ENCODE peak calls at places on chromosomes 12 and 14, in eight cellular contexts. One of them, this sample, is unnamed.

GRCh38 chr12:89350260-89350659 is 2.0 kb downstream of the DUSP6 start:
- DNase-seq in lower leg skin: no peak
- DNase-seq in cardiac muscle cell: no peak
- DNase-seq in AG10803: no peak
- DNase-seq in neural crest cell: no peak
- DNase-seq in endothelial cell: no peak
- DNase-seq in activated B cell treated with CpG ODN at 0.5 μM for 24 hours: no peak
- DNase-seq in lung: no peak
- DNase-seq in this sample: peak

GRCh38 chr14:22836301-22837058 is at the start of gene MMP14:
- DNase-seq in lower leg skin: peak
- DNase-seq in activated B cell treated with CpG ODN at 0.5 μM for 24 hours: no peak
- DNase-seq in AG10803: peak
- DNase-seq in cardiac muscle cell: peak
- DNase-seq in lung: peak
- DNase-seq in neural crest cell: peak
- DNase-seq in endothelial cell: peak
- DNase-seq in this sample: peak

GRCh38 chr12:79988368-79988767 is 53.5 kb upstream of the PPP1R12A start:
- DNase-seq in neural crest cell: no peak
- DNase-seq in activated B cell treated with CpG ODN at 0.5 μM for 24 hours: no peak
- DNase-seq in cardiac muscle cell: peak
- DNase-seq in AG10803: peak
- DNase-seq in lung: no peak
- DNase-seq in endothelial cell: no peak
- DNase-seq in lower leg skin: no peak
- DNase-seq in this sample: no peak

GRCh38 chr12:56878010-56878339 is 56.2 kb downstream of the SDR9C7 start:
- DNase-seq in cardiac muscle cell: peak
- DNase-seq in neural crest cell: no peak
- DNase-seq in activated B cell treated with CpG ODN at 0.5 μM for 24 hours: no peak
- DNase-seq in endothelial cell: no peak
- DNase-seq in lung: no peak
- DNase-seq in lower leg skin: no peak
- DNase-seq in AG10803: peak
- DNase-seq in this sample: peak

GRCh38 chr14:92507174-92507768 is 6.3 kb upstream of the RIN3 start:
- DNase-seq in neural crest cell: no peak
- DNase-seq in AG10803: no peak
- DNase-seq in lung: peak
- DNase-seq in cardiac muscle cell: no peak
- DNase-seq in activated B cell treated with CpG ODN at 0.5 μM for 24 hours: peak
- DNase-seq in endothelial cell: no peak
- DNase-seq in lower leg skin: no peak
- DNase-seq in this sample: peak

GRCh38 chr12:124411291-124411878 is 116.5 kb downstream of the RFLNA start:
- DNase-seq in lung: no peak
- DNase-seq in neural crest cell: no peak
- DNase-seq in endothelial cell: no peak
- DNase-seq in activated B cell treated with CpG ODN at 0.5 μM for 24 hours: no peak
- DNase-seq in AG10803: peak
- DNase-seq in cardiac muscle cell: peak
- DNase-seq in lower leg skin: peak
- DNase-seq in this sample: peak

GRCh38 chr12:5258498-5258897 is 173.4 kb upstream of the NTF3 start:
- DNase-seq in activated B cell treated with CpG ODN at 0.5 μM for 24 hours: no peak
- DNase-seq in AG10803: peak
- DNase-seq in lower leg skin: peak
- DNase-seq in neural crest cell: no peak
- DNase-seq in lung: no peak
- DNase-seq in endothelial cell: no peak
- DNase-seq in cardiac muscle cell: peak
- DNase-seq in this sample: no peak

GRCh38 chr14:36684946-36685345 is 23.3 kb downstream of the PAX9 start:
- DNase-seq in cardiac muscle cell: no peak
- DNase-seq in lung: no peak
- DNase-seq in endothelial cell: no peak
- DNase-seq in AG10803: no peak
- DNase-seq in neural crest cell: no peak
- DNase-seq in lower leg skin: no peak
- DNase-seq in activated B cell treated with CpG ODN at 0.5 μM for 24 hours: no peak
- DNase-seq in this sample: no peak

GRCh38 chr12:9106067-9106466 is 9.7 kb downstream of the A2M start:
- DNase-seq in lung: no peak
- DNase-seq in neural crest cell: no peak
- DNase-seq in AG10803: no peak
- DNase-seq in lower leg skin: no peak
- DNase-seq in endothelial cell: no peak
- DNase-seq in activated B cell treated with CpG ODN at 0.5 μM for 24 hours: no peak
- DNase-seq in cardiac muscle cell: no peak
- DNase-seq in this sample: no peak

GRCh38 chr12:101823891-101824290 is 6.9 kb downstream of the GNPTAB start:
- DNase-seq in activated B cell treated with CpG ODN at 0.5 μM for 24 hours: no peak
- DNase-seq in neural crest cell: peak
- DNase-seq in endothelial cell: peak
- DNase-seq in cardiac muscle cell: peak
- DNase-seq in lower leg skin: peak
- DNase-seq in AG10803: peak
- DNase-seq in lung: peak
- DNase-seq in this sample: peak

GRCh38 chr12:2354151-2354991 is 301.6 kb downstream of the CACNA1C start:
- DNase-seq in lower leg skin: no peak
- DNase-seq in activated B cell treated with CpG ODN at 0.5 μM for 24 hours: no peak
- DNase-seq in neural crest cell: no peak
- DNase-seq in endothelial cell: no peak
- DNase-seq in AG10803: no peak
- DNase-seq in cardiac muscle cell: no peak
- DNase-seq in lung: no peak
- DNase-seq in this sample: no peak

GRCh38 chr14:93002851-93003298 is 79.9 kb downstream of the CHGA start:
- DNase-seq in lower leg skin: no peak
- DNase-seq in endothelial cell: no peak
- DNase-seq in neural crest cell: no peak
- DNase-seq in cardiac muscle cell: peak
- DNase-seq in lung: no peak
- DNase-seq in activated B cell treated with CpG ODN at 0.5 μM for 24 hours: no peak
- DNase-seq in AG10803: no peak
- DNase-seq in this sample: no peak

GRCh38 chr12:107223816-107224215 is 130.5 kb upstream of the CRY1 start:
- DNase-seq in neural crest cell: no peak
- DNase-seq in activated B cell treated with CpG ODN at 0.5 μM for 24 hours: no peak
- DNase-seq in lung: no peak
- DNase-seq in endothelial cell: no peak
- DNase-seq in cardiac muscle cell: no peak
- DNase-seq in AG10803: peak
- DNase-seq in lower leg skin: no peak
- DNase-seq in this sample: no peak

GRCh38 chr12:112176321-112177010 is 51.1 kb downstream of the TRAFD1 start:
- DNase-seq in lower leg skin: no peak
- DNase-seq in neural crest cell: no peak
- DNase-seq in cardiac muscle cell: no peak
- DNase-seq in endothelial cell: no peak
- DNase-seq in lung: no peak
- DNase-seq in AG10803: no peak
- DNase-seq in activated B cell treated with CpG ODN at 0.5 μM for 24 hours: no peak
- DNase-seq in this sample: no peak

GRCh38 chr12:117144599-117144998 is 45.4 kb upstream of the TESC start:
- DNase-seq in activated B cell treated with CpG ODN at 0.5 μM for 24 hours: no peak
- DNase-seq in cardiac muscle cell: no peak
- DNase-seq in lung: no peak
- DNase-seq in AG10803: no peak
- DNase-seq in endothelial cell: no peak
- DNase-seq in lower leg skin: no peak
- DNase-seq in neural crest cell: no peak
- DNase-seq in this sample: no peak

GRCh38 chr12:11014234-11014633 is 8.2 kb downstream of the TAS2R19 start:
- DNase-seq in lower leg skin: no peak
- DNase-seq in lung: no peak
- DNase-seq in endothelial cell: no peak
- DNase-seq in activated B cell treated with CpG ODN at 0.5 μM for 24 hours: no peak
- DNase-seq in neural crest cell: no peak
- DNase-seq in cardiac muscle cell: no peak
- DNase-seq in AG10803: no peak
- DNase-seq in this sample: no peak

GRCh38 chr12:69501154-69501895 is 31.1 kb downstream of the FRS2 start:
- DNase-seq in lung: no peak
- DNase-seq in neural crest cell: no peak
- DNase-seq in AG10803: peak
- DNase-seq in lower leg skin: no peak
- DNase-seq in endothelial cell: no peak
- DNase-seq in activated B cell treated with CpG ODN at 0.5 μM for 24 hours: no peak
- DNase-seq in cardiac muscle cell: no peak
- DNase-seq in this sample: peak

GRCh38 chr14:72559227-72559626 is 334.7 kb downstream of the DPF3 start:
- DNase-seq in AG10803: peak
- DNase-seq in cardiac muscle cell: no peak
- DNase-seq in lower leg skin: no peak
- DNase-seq in lung: no peak
- DNase-seq in activated B cell treated with CpG ODN at 0.5 μM for 24 hours: no peak
- DNase-seq in endothelial cell: no peak
- DNase-seq in neural crest cell: no peak
- DNase-seq in this sample: peak

GRCh38 chr14:56367416-56367815 is 212.2 kb upstream of the TMEM260 start:
- DNase-seq in lung: no peak
- DNase-seq in AG10803: no peak
- DNase-seq in endothelial cell: no peak
- DNase-seq in cardiac muscle cell: no peak
- DNase-seq in neural crest cell: no peak
- DNase-seq in lower leg skin: no peak
- DNase-seq in activated B cell treated with CpG ODN at 0.5 μM for 24 hours: no peak
- DNase-seq in this sample: no peak

DNA sequence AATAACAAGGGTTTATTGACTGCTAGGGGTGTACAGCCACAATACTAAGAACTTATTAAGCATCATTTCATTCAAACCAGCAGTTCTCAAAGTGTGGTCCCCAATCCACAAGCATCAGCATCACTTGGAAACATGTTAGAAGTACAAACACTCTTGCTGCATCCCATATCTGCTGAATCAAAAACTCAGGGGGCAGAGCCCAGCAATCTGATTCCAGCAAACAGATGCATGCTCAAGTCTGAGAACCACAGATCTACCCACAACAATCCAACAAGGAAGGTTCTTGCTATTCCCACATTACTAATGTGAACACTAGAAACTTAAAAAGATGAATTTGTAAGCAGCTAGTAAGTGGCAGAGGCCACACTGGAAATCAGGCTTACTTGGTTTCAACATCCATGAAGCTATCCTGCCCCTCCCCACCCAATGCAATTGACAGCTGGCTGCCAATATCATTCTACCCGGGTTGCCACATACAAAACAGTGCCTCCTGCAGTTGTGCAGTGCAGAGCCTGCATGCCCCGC is 6.2 kb downstream of the KRT77 start:
- DNase-seq in lung: no peak
- DNase-seq in AG10803: no peak
- DNase-seq in lower leg skin: no peak
- DNase-seq in activated B cell treated with CpG ODN at 0.5 μM for 24 hours: no peak
- DNase-seq in neural crest cell: no peak
- DNase-seq in cardiac muscle cell: no peak
- DNase-seq in endothelial cell: no peak
- DNase-seq in this sample: no peak
- TF ChIP-seq CTCF in lung: no peak
- TF ChIP-seq CTCF in AG10803: no peak
- TF ChIP-seq CTCF in lower leg skin: no peak
- TF ChIP-seq CTCF in activated B cell treated with CpG ODN at 0.5 μM for 24 hours: no peak
- TF ChIP-seq CTCF in neural crest cell: no peak
- TF ChIP-seq CTCF in cardiac muscle cell: no peak
- TF ChIP-seq CTCF in endothelial cell: no peak
- TF ChIP-seq CTCF in this sample: no peak

GRCh38 chr12:31011746-31012567 is 61.7 kb upstream of the DDX11 start:
- DNase-seq in neural crest cell: no peak
- DNase-seq in lung: no peak
- DNase-seq in endothelial cell: no peak
- DNase-seq in lower leg skin: no peak
- DNase-seq in cardiac muscle cell: no peak
- DNase-seq in AG10803: no peak
- DNase-seq in activated B cell treated with CpG ODN at 0.5 μM for 24 hours: no peak
- DNase-seq in this sample: no peak
- TF ChIP-seq CTCF in neural crest cell: peak
- TF ChIP-seq CTCF in lung: no peak
- TF ChIP-seq CTCF in endothelial cell: no peak
- TF ChIP-seq CTCF in lower leg skin: no peak
- TF ChIP-seq CTCF in cardiac muscle cell: peak
- TF ChIP-seq CTCF in AG10803: peak
- TF ChIP-seq CTCF in activated B cell treated with CpG ODN at 0.5 μM for 24 hours: no peak
- TF ChIP-seq CTCF in this sample: no peak

DNA sequence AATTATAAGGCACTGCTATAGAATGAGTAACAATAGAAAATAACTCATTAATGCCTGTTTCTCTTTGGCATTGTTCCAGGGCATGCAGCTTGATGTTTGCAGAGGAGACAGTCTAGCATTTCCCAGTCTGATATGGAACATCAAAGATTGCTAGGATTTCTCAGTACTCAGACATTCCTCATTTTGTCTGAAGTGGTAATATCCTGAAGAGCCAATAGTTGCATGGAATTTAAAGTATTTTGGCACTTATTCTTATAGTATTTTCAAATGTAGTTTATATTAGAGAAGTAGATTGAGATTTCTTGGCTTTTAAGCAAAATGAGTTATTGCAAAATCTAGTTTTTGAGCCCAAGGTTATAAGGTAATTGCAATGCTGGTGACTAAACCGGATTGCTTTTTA is 337.4 kb upstream of the E2F7 start:
- DNase-seq in endothelial cell: no peak
- DNase-seq in lung: no peak
- DNase-seq in cardiac muscle cell: peak
- DNase-seq in lower leg skin: no peak
- DNase-seq in neural crest cell: no peak
- DNase-seq in AG10803: peak
- DNase-seq in activated B cell treated with CpG ODN at 0.5 μM for 24 hours: no peak
- DNase-seq in this sample: peak
- TF ChIP-seq CTCF in endothelial cell: no peak
- TF ChIP-seq CTCF in lung: no peak
- TF ChIP-seq CTCF in cardiac muscle cell: no peak
- TF ChIP-seq CTCF in lower leg skin: no peak
- TF ChIP-seq CTCF in neural crest cell: no peak
- TF ChIP-seq CTCF in AG10803: no peak
- TF ChIP-seq CTCF in activated B cell treated with CpG ODN at 0.5 μM for 24 hours: no peak
- TF ChIP-seq CTCF in this sample: no peak

DNA sequence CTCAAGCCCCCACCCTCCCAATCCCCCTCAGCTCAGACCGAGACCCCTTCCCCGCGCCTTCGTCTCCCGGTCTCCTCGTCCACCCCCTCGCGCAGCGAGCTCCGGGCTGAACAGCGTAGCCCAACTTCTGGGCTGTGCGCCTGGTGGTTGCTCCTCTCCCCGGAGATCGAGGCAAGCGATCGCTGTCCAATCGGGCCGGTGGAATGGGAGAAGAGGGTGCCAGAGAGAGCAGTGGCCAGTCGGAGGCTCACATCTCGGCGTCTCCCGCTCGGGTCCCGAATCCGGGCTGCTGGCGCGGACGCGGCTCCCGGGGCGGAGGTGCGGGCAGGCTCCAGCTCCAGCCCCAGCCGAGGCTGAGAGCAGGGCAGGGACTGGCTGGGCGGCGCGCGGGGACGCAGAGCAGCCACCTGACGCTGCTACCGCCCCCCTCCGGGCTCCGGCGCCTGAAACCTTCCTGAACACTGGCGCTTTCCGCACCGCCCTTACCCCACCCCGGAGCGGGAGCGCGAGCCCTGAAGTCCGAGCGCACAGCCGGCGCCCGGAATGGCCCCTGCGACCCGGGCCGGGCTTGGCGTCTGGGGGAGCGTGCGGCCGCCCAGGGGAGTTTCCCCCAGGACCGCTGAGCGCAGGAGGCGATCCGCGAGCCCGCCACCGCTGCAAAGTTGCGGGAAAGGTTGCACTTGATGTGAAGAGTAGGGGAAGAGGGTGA is 508 bp upstream of the KCNH5 start:
- DNase-seq in lower leg skin: no peak
- DNase-seq in activated B cell treated with CpG ODN at 0.5 μM for 24 hours: no peak
- DNase-seq in neural crest cell: peak
- DNase-seq in endothelial cell: peak
- DNase-seq in cardiac muscle cell: peak
- DNase-seq in AG10803: peak
- DNase-seq in lung: no peak
- DNase-seq in this sample: no peak
- TF ChIP-seq CTCF in lower leg skin: no peak
- TF ChIP-seq CTCF in activated B cell treated with CpG ODN at 0.5 μM for 24 hours: no peak
- TF ChIP-seq CTCF in neural crest cell: no peak
- TF ChIP-seq CTCF in endothelial cell: no peak
- TF ChIP-seq CTCF in cardiac muscle cell: no peak
- TF ChIP-seq CTCF in AG10803: no peak
- TF ChIP-seq CTCF in lung: no peak
- TF ChIP-seq CTCF in this sample: no peak